ENCODE peak calls at places on chromosomes 5 and 9, in seven cellular contexts. F is activated CD4-positive, alpha-beta memory T cell treated with anti-CD3 and anti-CD28 coated beads, Interleukin-2, amount 10 ng/mL, durations not matched to agents 7 days and 5 days; H is stimulated activated CD4-positive, alpha-beta T cell treated with anti-CD3 and anti-CD28 coated beads, Interleukin-2, amount 100 ng/mL, for 24 hours; K is left ventricle myocardium inferior; Y is ELF-1; J is HTR-8/SVneo; N is gastrocnemius medialis. X is an unnamed sample.
A peak's percentile ranks its signal among the peaks of the same experiment; 100 is the strongest.

GRCh38 chr5:37172957-37173356 is 76.2 kb downstream of the CPLANE1 start:
- DNase-seq in F (no peak), H (no peak), K (no peak), Y (no peak), J (no peak), N (no peak), X (no peak)

GRCh38 chr5:97735209-97735608 is 552.2 kb upstream of the RIOK2 start:
- DNase-seq in F (no peak), H (no peak), K (no peak), Y (no peak), J (no peak), N (no peak), X (no peak)

GRCh38 chr5:573976-574375 is 38.2 kb upstream of the CEP72 start:
- DNase-seq in F (no peak), H (peak; percentile 11), K (no peak), Y (no peak), J (no peak), N (no peak), X (no peak)

GRCh38 chr5:131384616-131385214 is 120.9 kb downstream of the CDC42SE2 start:
- DNase-seq in F (no peak), H (peak; percentile 71), K (no peak), Y (no peak), J (no peak), N (no peak), X (no peak)

GRCh38 chr9:33868430-33869000 is 51.6 kb downstream of the UBE2R2 start:
- DNase-seq in F (no peak), H (no peak), K (no peak), Y (no peak), J (no peak), N (no peak), X (no peak)

GRCh38 chr9:30932226-30932625 is 1452.2 kb upstream of the ACO1 start:
- DNase-seq in F (no peak), H (no peak), K (no peak), Y (no peak), J (no peak), N (no peak), X (no peak)

GRCh38 chr9:4796988-4797956 is 4.5 kb downstream of the RCL1 start:
- DNase-seq in F (no peak), H (no peak), K (no peak), Y (peak; percentile 62), J (peak; percentile 20), N (no peak), X (no peak)

GRCh38 chr5:36443941-36444340 is 142.2 kb upstream of the RANBP3L start:
- DNase-seq in F (no peak), H (no peak), K (no peak), Y (no peak), J (no peak), N (no peak), X (no peak)

GRCh38 chr5:40446910-40447309 is 232.8 kb upstream of the PTGER4 start:
- DNase-seq in F (no peak), H (no peak), K (no peak), Y (no peak), J (peak; percentile 65), N (no peak), X (no peak)

GRCh38 chr9:77063645-77064285 is 44.3 kb downstream of the FOXB2 start:
- DNase-seq in F (no peak), H (no peak), K (no peak), Y (no peak), J (peak; percentile 20), N (no peak), X (no peak)